ENCODE peak calls at places on chromosomes 3 and 15, in nine cellular contexts. One of them, this sample, is unnamed.
A peak's percentile ranks its signal among the peaks of the same experiment; 100 is the strongest.

GRCh38 chr3:168024537-168024941 is 71.2 kb downstream of the GOLIM4 start:
- DNase-seq in neural crest cell: no peak
- DNase-seq in AG09309: peak; percentile 94
- DNase-seq in CD8-positive, alpha-beta T cell: no peak
- DNase-seq in retinal pigment epithelial cell: no peak
- DNase-seq in activated B cell treated with CpG ODN at 0.5 μM for 24 hours: no peak
- DNase-seq in A549: no peak
- DNase-seq in omental fat pad: no peak
- DNase-seq in osteocyte: no peak
- DNase-seq in this sample: peak; percentile 23

GRCh38 chr3:61158676-61159075 is 92.6 kb downstream of the FHIT start:
- DNase-seq in activated B cell treated with CpG ODN at 0.5 μM for 24 hours: no peak
- DNase-seq in osteocyte: no peak
- DNase-seq in neural crest cell: no peak
- DNase-seq in retinal pigment epithelial cell: no peak
- DNase-seq in omental fat pad: no peak
- DNase-seq in A549: no peak
- DNase-seq in AG09309: no peak
- DNase-seq in CD8-positive, alpha-beta T cell: no peak
- DNase-seq in this sample: no peak

GRCh38 chr3:121803921-121804320 is 30.9 kb downstream of the IQCB1 start:
- DNase-seq in omental fat pad: no peak
- DNase-seq in activated B cell treated with CpG ODN at 0.5 μM for 24 hours: no peak
- DNase-seq in CD8-positive, alpha-beta T cell: no peak
- DNase-seq in AG09309: no peak
- DNase-seq in retinal pigment epithelial cell: no peak
- DNase-seq in A549: no peak
- DNase-seq in neural crest cell: no peak
- DNase-seq in osteocyte: no peak
- DNase-seq in this sample: no peak

GRCh38 chr15:96369825-96370621 is 39.5 kb downstream of the NR2F2 start:
- DNase-seq in AG09309: no peak
- DNase-seq in neural crest cell: no peak
- DNase-seq in CD8-positive, alpha-beta T cell: no peak
- DNase-seq in activated B cell treated with CpG ODN at 0.5 μM for 24 hours: no peak
- DNase-seq in osteocyte: no peak
- DNase-seq in omental fat pad: no peak
- DNase-seq in A549: no peak
- DNase-seq in retinal pigment epithelial cell: no peak
- DNase-seq in this sample: no peak

GRCh38 chr3:50324351-50325144 is 2.0 kb upstream of the HYAL2 start:
- DNase-seq in activated B cell treated with CpG ODN at 0.5 μM for 24 hours: peak; percentile 58
- DNase-seq in osteocyte: peak; percentile 92
- DNase-seq in retinal pigment epithelial cell: no peak
- DNase-seq in omental fat pad: peak; percentile 77
- DNase-seq in neural crest cell: peak; percentile 79
- DNase-seq in A549: peak; percentile 73
- DNase-seq in AG09309: no peak
- DNase-seq in CD8-positive, alpha-beta T cell: peak; percentile 69
- DNase-seq in this sample: peak; percentile 90

GRCh38 chr15:46344906-46345305 is 710.1 kb downstream of the SQOR start:
- DNase-seq in A549: no peak
- DNase-seq in neural crest cell: no peak
- DNase-seq in AG09309: no peak
- DNase-seq in activated B cell treated with CpG ODN at 0.5 μM for 24 hours: no peak
- DNase-seq in osteocyte: no peak
- DNase-seq in CD8-positive, alpha-beta T cell: no peak
- DNase-seq in omental fat pad: no peak
- DNase-seq in retinal pigment epithelial cell: no peak
- DNase-seq in this sample: no peak

GRCh38 chr3:87733671-87734367 is 325.0 kb downstream of the CGGBP1 start:
- DNase-seq in AG09309: no peak
- DNase-seq in A549: no peak
- DNase-seq in omental fat pad: no peak
- DNase-seq in CD8-positive, alpha-beta T cell: no peak
- DNase-seq in activated B cell treated with CpG ODN at 0.5 μM for 24 hours: no peak
- DNase-seq in osteocyte: no peak
- DNase-seq in retinal pigment epithelial cell: no peak
- DNase-seq in neural crest cell: no peak
- DNase-seq in this sample: no peak

GRCh38 chr3:138944842-138945645 is 1.9 kb downstream of the FOXL2 start:
- DNase-seq in A549: no peak
- DNase-seq in CD8-positive, alpha-beta T cell: no peak
- DNase-seq in osteocyte: no peak
- DNase-seq in activated B cell treated with CpG ODN at 0.5 μM for 24 hours: peak; percentile 31
- DNase-seq in retinal pigment epithelial cell: no peak
- DNase-seq in omental fat pad: no peak
- DNase-seq in neural crest cell: no peak
- DNase-seq in AG09309: no peak
- DNase-seq in this sample: peak; percentile 53

GRCh38 chr3:116140100-116140689 is 305.1 kb downstream of the LSAMP start:
- DNase-seq in A549: peak; percentile 10
- DNase-seq in CD8-positive, alpha-beta T cell: no peak
- DNase-seq in activated B cell treated with CpG ODN at 0.5 μM for 24 hours: no peak
- DNase-seq in retinal pigment epithelial cell: no peak
- DNase-seq in neural crest cell: no peak
- DNase-seq in AG09309: no peak
- DNase-seq in omental fat pad: no peak
- DNase-seq in osteocyte: no peak
- DNase-seq in this sample: no peak

GRCh38 chr3:123732447-123732846 is 147.6 kb upstream of the HACD2 start:
- DNase-seq in AG09309: no peak
- DNase-seq in retinal pigment epithelial cell: peak; percentile 29
- DNase-seq in osteocyte: no peak
- DNase-seq in A549: peak; percentile 70
- DNase-seq in CD8-positive, alpha-beta T cell: no peak
- DNase-seq in activated B cell treated with CpG ODN at 0.5 μM for 24 hours: no peak
- DNase-seq in omental fat pad: no peak
- DNase-seq in neural crest cell: no peak
- DNase-seq in this sample: no peak

GRCh38 chr3:193982258-193982659 is 153.7 kb upstream of the HES1 start:
- DNase-seq in A549: no peak
- DNase-seq in retinal pigment epithelial cell: no peak
- DNase-seq in AG09309: no peak
- DNase-seq in omental fat pad: peak; percentile 77
- DNase-seq in osteocyte: no peak
- DNase-seq in CD8-positive, alpha-beta T cell: no peak
- DNase-seq in neural crest cell: no peak
- DNase-seq in activated B cell treated with CpG ODN at 0.5 μM for 24 hours: no peak
- DNase-seq in this sample: no peak

GRCh38 chr15:45169608-45170480 is 17.9 kb downstream of the SHF start:
- DNase-seq in CD8-positive, alpha-beta T cell: no peak
- DNase-seq in AG09309: no peak
- DNase-seq in osteocyte: no peak
- DNase-seq in activated B cell treated with CpG ODN at 0.5 μM for 24 hours: no peak
- DNase-seq in neural crest cell: no peak
- DNase-seq in retinal pigment epithelial cell: no peak
- DNase-seq in A549: no peak
- DNase-seq in omental fat pad: no peak
- DNase-seq in this sample: no peak
- TF ChIP-seq CTCF in CD8-positive, alpha-beta T cell: no peak
- TF ChIP-seq CTCF in AG09309: no peak
- TF ChIP-seq CTCF in osteocyte: no peak
- TF ChIP-seq CTCF in activated B cell treated with CpG ODN at 0.5 μM for 24 hours: no peak
- TF ChIP-seq CTCF in neural crest cell: no peak
- TF ChIP-seq CTCF in retinal pigment epithelial cell: no peak
- TF ChIP-seq CTCF in A549: no peak
- TF ChIP-seq CTCF in omental fat pad: no peak
- TF ChIP-seq CTCF in this sample: no peak

GRCh38 chr3:184325715-184326114 is 11.3 kb downstream of the EIF4G1 start:
- DNase-seq in retinal pigment epithelial cell: no peak
- DNase-seq in AG09309: no peak
- DNase-seq in omental fat pad: no peak
- DNase-seq in activated B cell treated with CpG ODN at 0.5 μM for 24 hours: no peak
- DNase-seq in neural crest cell: no peak
- DNase-seq in osteocyte: no peak
- DNase-seq in A549: no peak
- DNase-seq in CD8-positive, alpha-beta T cell: no peak
- DNase-seq in this sample: no peak

GRCh38 chr3:184325269-184325668 is 10.9 kb downstream of the EIF4G1 start:
- DNase-seq in A549: no peak
- DNase-seq in retinal pigment epithelial cell: no peak
- DNase-seq in activated B cell treated with CpG ODN at 0.5 μM for 24 hours: no peak
- DNase-seq in AG09309: no peak
- DNase-seq in osteocyte: no peak
- DNase-seq in omental fat pad: no peak
- DNase-seq in CD8-positive, alpha-beta T cell: no peak
- DNase-seq in neural crest cell: no peak
- DNase-seq in this sample: no peak

GRCh38 chr3:184327171-184327570 is 10.2 kb upstream of the FAM131A start:
- DNase-seq in AG09309: no peak
- DNase-seq in retinal pigment epithelial cell: no peak
- DNase-seq in A549: no peak
- DNase-seq in activated B cell treated with CpG ODN at 0.5 μM for 24 hours: no peak
- DNase-seq in CD8-positive, alpha-beta T cell: no peak
- DNase-seq in omental fat pad: no peak
- DNase-seq in osteocyte: no peak
- DNase-seq in neural crest cell: no peak
- DNase-seq in this sample: no peak

GRCh38 chr3:184332370-184333090 is 4.9 kb upstream of the FAM131A start:
- DNase-seq in A549: no peak
- DNase-seq in activated B cell treated with CpG ODN at 0.5 μM for 24 hours: no peak
- DNase-seq in retinal pigment epithelial cell: no peak
- DNase-seq in CD8-positive, alpha-beta T cell: no peak
- DNase-seq in osteocyte: no peak
- DNase-seq in omental fat pad: no peak
- DNase-seq in neural crest cell: no peak
- DNase-seq in AG09309: peak; percentile 65
- DNase-seq in this sample: peak; percentile 49

DNA sequence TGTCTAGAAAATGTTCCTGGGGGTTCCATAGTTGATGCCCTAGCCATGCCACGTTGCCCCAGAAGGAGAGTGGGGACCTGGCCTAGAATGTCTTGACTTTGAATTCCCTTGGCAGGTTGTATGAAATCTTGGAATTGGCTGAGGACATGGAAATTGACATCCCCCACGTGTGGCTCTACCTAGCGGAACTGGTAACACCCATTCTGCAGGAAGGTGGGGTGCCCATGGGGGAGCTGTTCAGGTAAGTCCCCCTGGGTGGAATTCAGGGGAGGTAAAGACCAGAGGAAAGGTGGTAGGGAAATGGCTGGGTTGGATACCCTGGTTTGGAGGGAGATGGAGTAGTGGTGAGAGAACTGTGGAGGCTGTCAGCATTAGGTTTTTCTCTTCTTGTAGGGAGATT is 8.9 kb upstream of the FAM131A start:
- DNase-seq in A549: no peak
- DNase-seq in retinal pigment epithelial cell: no peak
- DNase-seq in CD8-positive, alpha-beta T cell: no peak
- DNase-seq in activated B cell treated with CpG ODN at 0.5 μM for 24 hours: no peak
- DNase-seq in osteocyte: no peak
- DNase-seq in omental fat pad: no peak
- DNase-seq in AG09309: no peak
- DNase-seq in neural crest cell: no peak
- DNase-seq in this sample: no peak
- TF ChIP-seq CTCF in A549: no peak
- TF ChIP-seq CTCF in retinal pigment epithelial cell: no peak
- TF ChIP-seq CTCF in CD8-positive, alpha-beta T cell: no peak
- TF ChIP-seq CTCF in activated B cell treated with CpG ODN at 0.5 μM for 24 hours: no peak
- TF ChIP-seq CTCF in osteocyte: no peak
- TF ChIP-seq CTCF in omental fat pad: no peak
- TF ChIP-seq CTCF in AG09309: no peak
- TF ChIP-seq CTCF in neural crest cell: no peak
- TF ChIP-seq CTCF in this sample: no peak

DNA sequence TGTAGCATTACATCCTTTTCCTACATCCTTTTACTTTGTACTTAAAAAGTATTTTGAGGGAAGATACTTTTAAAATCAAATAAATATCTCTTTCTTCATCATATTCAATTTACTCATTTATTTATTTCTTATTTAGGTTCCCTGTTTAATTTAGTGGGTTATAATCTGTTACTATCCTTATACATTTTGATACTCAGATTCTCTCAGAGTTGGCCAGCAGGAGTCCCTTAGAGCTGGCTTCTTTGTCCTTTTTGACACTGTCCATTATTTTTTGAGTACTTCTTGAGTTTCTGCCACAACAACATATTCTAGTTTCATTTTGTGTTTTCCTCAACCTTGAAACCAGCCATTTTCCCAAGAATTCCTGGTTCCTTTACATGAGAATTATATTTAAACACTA is 111.6 kb upstream of the DCBLD2 start:
- DNase-seq in osteocyte: no peak
- DNase-seq in retinal pigment epithelial cell: no peak
- DNase-seq in neural crest cell: no peak
- DNase-seq in AG09309: no peak
- DNase-seq in A549: no peak
- DNase-seq in CD8-positive, alpha-beta T cell: no peak
- DNase-seq in omental fat pad: no peak
- DNase-seq in activated B cell treated with CpG ODN at 0.5 μM for 24 hours: no peak
- DNase-seq in this sample: no peak
- TF ChIP-seq CTCF in osteocyte: peak; percentile 33
- TF ChIP-seq CTCF in retinal pigment epithelial cell: no peak
- TF ChIP-seq CTCF in neural crest cell: peak; percentile 25
- TF ChIP-seq CTCF in AG09309: no peak
- TF ChIP-seq CTCF in A549: no peak
- TF ChIP-seq CTCF in CD8-positive, alpha-beta T cell: no peak
- TF ChIP-seq CTCF in omental fat pad: no peak
- TF ChIP-seq CTCF in activated B cell treated with CpG ODN at 0.5 μM for 24 hours: no peak
- TF ChIP-seq CTCF in this sample: no peak

GRCh38 chr15:38259134-38259533 is 6.5 kb downstream of the SPRED1 start:
- DNase-seq in retinal pigment epithelial cell: no peak
- DNase-seq in osteocyte: no peak
- DNase-seq in neural crest cell: no peak
- DNase-seq in AG09309: no peak
- DNase-seq in CD8-positive, alpha-beta T cell: no peak
- DNase-seq in activated B cell treated with CpG ODN at 0.5 μM for 24 hours: no peak
- DNase-seq in omental fat pad: no peak
- DNase-seq in A549: no peak
- DNase-seq in this sample: no peak

GRCh38 chr15:38263996-38264395 is 11.4 kb downstream of the SPRED1 start:
- DNase-seq in retinal pigment epithelial cell: peak; percentile 81
- DNase-seq in omental fat pad: no peak
- DNase-seq in osteocyte: no peak
- DNase-seq in activated B cell treated with CpG ODN at 0.5 μM for 24 hours: no peak
- DNase-seq in CD8-positive, alpha-beta T cell: no peak
- DNase-seq in AG09309: no peak
- DNase-seq in A549: no peak
- DNase-seq in neural crest cell: no peak
- DNase-seq in this sample: no peak

GRCh38 chr15:38257676-38258075 is 5.0 kb downstream of the SPRED1 start:
- DNase-seq in CD8-positive, alpha-beta T cell: no peak
- DNase-seq in A549: no peak
- DNase-seq in omental fat pad: no peak
- DNase-seq in neural crest cell: no peak
- DNase-seq in AG09309: no peak
- DNase-seq in retinal pigment epithelial cell: no peak
- DNase-seq in activated B cell treated with CpG ODN at 0.5 μM for 24 hours: no peak
- DNase-seq in osteocyte: no peak
- DNase-seq in this sample: no peak

GRCh38 chr15:38255690-38256089 is 3.1 kb downstream of the SPRED1 start:
- DNase-seq in osteocyte: no peak
- DNase-seq in A549: no peak
- DNase-seq in AG09309: no peak
- DNase-seq in CD8-positive, alpha-beta T cell: no peak
- DNase-seq in activated B cell treated with CpG ODN at 0.5 μM for 24 hours: no peak
- DNase-seq in omental fat pad: no peak
- DNase-seq in neural crest cell: no peak
- DNase-seq in retinal pigment epithelial cell: no peak
- DNase-seq in this sample: no peak

DNA sequence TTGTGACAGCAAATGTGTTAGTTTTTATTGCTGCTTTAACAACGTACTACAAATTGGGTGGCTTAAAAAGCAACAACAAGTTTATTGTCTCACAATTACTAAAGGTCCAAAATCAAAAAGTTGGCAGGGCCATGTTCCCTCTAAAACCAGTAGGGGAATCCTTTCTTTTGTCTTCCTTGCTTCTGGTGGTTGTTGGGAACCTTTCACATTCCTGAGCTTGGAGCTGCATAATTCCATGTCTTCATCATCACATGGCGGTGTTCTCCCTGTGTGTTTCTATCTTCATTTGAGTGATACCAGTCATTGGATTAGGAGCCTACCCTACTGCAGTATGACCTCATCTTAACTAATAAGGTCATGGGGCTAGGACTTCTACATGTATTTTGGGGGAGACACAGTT is 7.4 kb downstream of the SPRED1 start:
- DNase-seq in retinal pigment epithelial cell: no peak
- DNase-seq in neural crest cell: no peak
- DNase-seq in A549: no peak
- DNase-seq in AG09309: no peak
- DNase-seq in activated B cell treated with CpG ODN at 0.5 μM for 24 hours: no peak
- DNase-seq in CD8-positive, alpha-beta T cell: no peak
- DNase-seq in omental fat pad: no peak
- DNase-seq in osteocyte: no peak
- DNase-seq in this sample: no peak
- TF ChIP-seq CTCF in retinal pigment epithelial cell: peak; percentile 18
- TF ChIP-seq CTCF in neural crest cell: no peak
- TF ChIP-seq CTCF in A549: no peak
- TF ChIP-seq CTCF in AG09309: no peak
- TF ChIP-seq CTCF in activated B cell treated with CpG ODN at 0.5 μM for 24 hours: no peak
- TF ChIP-seq CTCF in CD8-positive, alpha-beta T cell: no peak
- TF ChIP-seq CTCF in omental fat pad: no peak
- TF ChIP-seq CTCF in osteocyte: no peak
- TF ChIP-seq CTCF in this sample: no peak